ENCODE peak calls at places on chromosomes 11 and 22, in seven cellular contexts. L is spleen, S is transverse colon, N is upper lobe of left lung, K is prostate gland, C is stomach, R is HCT116. O is an unnamed sample.

GRCh38 chr11:44301856-44302231 is 8.1 kb downstream of the ALX4 start:
- DNase-seq in L (no peak), S (no peak), N (no peak), K (no peak), C (no peak), R (peak), O (no peak)

GRCh38 chr22:27670701-27671412 is 130.7 kb downstream of the MN1 start:
- DNase-seq in L (peak), S (peak), N (peak), K (no peak), C (peak), R (peak), O (no peak)

GRCh38 chr11:75325713-75326438 is 25.6 kb downstream of the ARRB1 start:
- DNase-seq in L (no peak), S (no peak), N (no peak), K (no peak), C (peak), R (peak), O (no peak)

GRCh38 chr11:6404341-6405038 is 14.2 kb downstream of the SMPD1 start:
- DNase-seq in L (no peak), S (no peak), N (no peak), K (no peak), C (no peak), R (no peak), O (no peak)

GRCh38 chr11:36997656-36998055 is 399.6 kb upstream of the RAG2 start:
- DNase-seq in L (no peak), S (no peak), N (no peak), K (no peak), C (no peak), R (no peak), O (no peak)

GRCh38 chr11:78332174-78332866 is 85.3 kb downstream of the GAB2 start:
- DNase-seq in L (no peak), S (no peak), N (no peak), K (no peak), C (no peak), R (no peak), O (no peak)

GRCh38 chr22:23011105-23011674 is 59.1 kb upstream of the GNAZ start:
- DNase-seq in L (no peak), S (no peak), N (no peak), K (no peak), C (no peak), R (no peak), O (no peak)

GRCh38 chr11:10457901-10458300 is 2.8 kb downstream of the AMPD3 start:
- DNase-seq in L (no peak), S (no peak), N (no peak), K (no peak), C (no peak), R (no peak), O (no peak)

GRCh38 chr11:28690746-28691145 is 582.6 kb downstream of the METTL15 start:
- DNase-seq in L (no peak), S (no peak), N (no peak), K (no peak), C (no peak), R (no peak), O (no peak)

GRCh38 chr11:65445604-65446445 is 23.2 kb downstream of the NEAT1 start:
- DNase-seq in L (peak), S (no peak), N (peak), K (no peak), C (peak), R (no peak), O (no peak)

GRCh38 chr11:66326261-66327111 is 9.6 kb upstream of the CD248 start:
- DNase-seq in L (no peak), S (no peak), N (no peak), K (no peak), C (no peak), R (no peak), O (no peak)

GRCh38 chr11:3199537-3200295 is 18.9 kb downstream of the MRGPRG start:
- DNase-seq in L (no peak), S (no peak), N (peak), K (no peak), C (no peak), R (no peak), O (no peak)

GRCh38 chr11:78416285-78417174 is 1.1 kb downstream of the GAB2 start:
- DNase-seq in L (peak), S (peak), N (peak), K (peak), C (peak), R (peak), O (no peak)

DNA sequence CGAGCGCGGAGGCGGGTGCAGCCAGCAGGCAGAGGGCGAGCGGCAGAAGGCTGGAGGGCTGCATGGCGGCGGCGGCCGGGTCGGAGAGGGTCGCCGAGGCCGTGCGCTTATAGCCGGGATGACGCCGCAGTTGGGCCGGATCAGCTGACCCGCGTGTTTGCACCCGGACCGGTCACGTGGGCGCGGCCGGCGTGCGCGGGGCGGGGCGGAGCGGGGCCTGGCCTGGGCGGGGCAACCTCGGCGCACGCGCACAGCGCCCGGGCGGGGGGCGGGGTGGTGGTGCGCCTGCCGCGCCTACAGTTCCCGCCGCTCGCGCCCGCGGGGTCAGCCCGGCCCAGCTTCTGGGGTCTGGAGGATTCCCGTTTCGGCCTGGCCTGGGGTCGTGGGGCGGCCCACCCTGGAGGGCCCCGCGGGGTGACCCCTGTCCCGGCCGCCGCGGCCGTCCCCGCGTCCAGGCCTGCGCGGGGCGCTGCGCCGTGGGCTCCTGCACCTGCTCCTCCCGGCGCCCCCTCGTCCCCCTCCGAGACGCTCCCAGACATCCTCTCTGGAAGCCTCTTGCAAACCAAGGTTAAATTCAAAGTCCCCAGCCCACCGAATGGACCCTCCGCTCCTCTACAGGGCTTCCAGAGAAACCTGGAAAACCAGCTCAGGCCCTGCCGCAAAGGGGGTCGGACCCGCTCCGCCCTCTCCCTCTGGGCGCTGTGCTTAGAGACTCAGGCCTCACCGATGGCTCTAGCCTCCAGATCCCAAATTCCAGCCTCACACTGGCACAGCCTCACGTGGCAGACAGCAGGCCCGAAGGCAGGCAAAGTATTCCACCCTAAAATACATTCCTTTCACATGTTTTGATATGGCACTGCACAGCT is at the start of gene CTSD:
- DNase-seq in L (peak), S (peak), N (peak), K (peak), C (peak), R (peak), O (no peak)
- TF ChIP-seq POLR2AphosphoS5 in L (peak), S (peak), N (peak), K (peak), C (peak), R (peak), O (peak)

DNA sequence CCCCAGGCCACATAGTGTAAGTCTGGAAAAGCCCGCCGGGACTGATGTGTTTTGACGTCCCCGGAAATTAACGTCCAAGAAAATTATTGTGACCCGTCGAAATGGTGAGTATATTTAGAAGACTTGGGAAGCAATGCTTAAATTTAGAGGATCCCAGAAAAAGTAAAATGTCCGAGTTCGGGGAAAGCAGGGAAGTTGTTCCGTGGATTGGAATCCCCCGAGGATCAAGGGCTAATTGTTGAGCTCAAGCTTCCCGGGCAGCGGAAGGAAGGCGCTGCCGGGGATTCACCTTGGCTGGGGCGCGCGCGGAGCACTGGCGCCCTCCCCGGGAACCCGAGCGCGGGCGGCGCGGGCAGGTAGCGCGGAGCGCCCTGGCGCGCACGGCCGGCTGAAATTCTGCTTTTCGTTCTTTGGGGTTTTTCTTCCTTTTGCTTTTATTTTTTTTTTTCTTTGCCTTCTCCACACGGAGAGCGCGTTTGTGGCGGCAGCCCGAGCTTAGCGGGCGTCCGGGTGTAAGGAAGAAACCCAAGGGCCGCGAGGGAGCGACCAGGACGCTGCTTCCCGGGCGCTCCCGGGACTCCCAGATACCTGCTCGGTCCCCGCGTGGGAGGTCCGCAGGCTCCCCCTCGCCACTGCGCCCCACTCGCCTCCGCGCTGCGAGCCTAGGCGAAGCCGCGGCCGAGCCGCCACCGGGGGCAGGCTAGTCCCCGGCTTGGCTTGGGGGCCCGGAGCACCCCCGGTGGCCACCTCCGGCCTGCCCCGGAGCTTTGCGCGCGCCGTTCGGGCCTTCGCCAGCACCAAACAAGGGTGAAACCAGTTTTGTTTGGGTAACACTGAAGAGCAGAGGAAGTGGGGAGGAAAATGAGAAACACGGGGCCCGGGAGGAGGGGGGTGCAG is 4.7 kb upstream of the IGF2 start:
- DNase-seq in L (no peak), S (no peak), N (no peak), K (no peak), C (no peak), R (no peak), O (no peak)
- H3K4me3 ChIP-seq in L (no peak), S (no peak), N (no peak), K (no peak), C (no peak), R (no peak), O (no peak)

DNA sequence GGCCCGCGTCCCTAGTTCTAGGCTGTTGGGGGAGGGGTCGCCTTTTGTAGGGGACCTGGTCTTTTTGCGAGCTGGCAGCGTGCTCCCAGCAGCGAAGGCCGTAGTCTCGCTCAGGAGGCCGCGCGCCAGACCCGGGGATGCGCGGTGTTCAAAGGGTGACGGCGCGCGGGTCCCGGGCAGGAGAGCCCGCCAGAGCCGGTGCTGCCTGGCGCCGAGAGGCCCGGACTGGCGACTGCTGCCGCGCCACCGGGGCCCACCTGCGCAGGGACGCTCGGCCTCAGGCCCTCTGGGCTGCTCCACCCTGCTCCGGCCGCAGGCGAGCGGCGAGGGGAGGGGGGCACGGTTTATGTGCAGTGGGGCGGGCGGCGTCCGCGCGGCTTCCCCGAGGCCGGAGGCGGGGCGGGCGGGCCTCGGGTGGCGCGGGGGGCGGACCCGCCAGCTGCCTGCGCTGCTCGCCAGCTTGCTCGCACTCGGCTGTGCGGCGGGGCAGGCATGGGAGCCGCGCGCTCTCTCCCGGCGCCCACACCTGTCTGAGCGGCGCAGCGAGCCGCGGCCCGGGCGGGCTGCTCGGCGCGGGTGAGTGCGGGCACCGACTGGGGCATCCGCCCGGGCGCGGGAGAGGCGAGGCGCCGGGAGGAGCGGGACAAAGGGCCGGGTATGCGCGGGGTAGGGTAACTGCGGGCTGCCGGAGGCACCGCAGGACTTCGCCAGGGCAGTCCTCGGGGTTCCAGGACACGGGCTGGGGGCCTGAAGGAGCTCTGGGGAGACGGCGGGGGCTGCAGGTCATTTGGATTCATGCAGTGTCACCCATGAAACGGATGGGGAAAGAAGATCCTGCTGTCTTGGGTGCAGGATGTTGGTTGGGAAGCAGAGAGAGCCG is at the start of gene PRSS23:
- DNase-seq in L (peak), S (peak), N (peak), K (peak), C (peak), R (no peak), O (no peak)
- TF ChIP-seq POLR2AphosphoS5 in L (peak), S (peak), N (peak), K (no peak), C (peak), R (peak), O (no peak)

GRCh38 chr22:40531951-40532900 is 104.3 kb downstream of the MRTFA start:
- DNase-seq in L (no peak), S (no peak), N (no peak), K (no peak), C (no peak), R (no peak), O (no peak)

GRCh38 chr22:40535189-40535512 is 101.4 kb downstream of the MRTFA start:
- DNase-seq in L (no peak), S (no peak), N (no peak), K (no peak), C (no peak), R (no peak), O (no peak)

GRCh38 chr22:40535642-40536041 is 100.9 kb downstream of the MRTFA start:
- DNase-seq in L (no peak), S (no peak), N (no peak), K (no peak), C (no peak), R (no peak), O (no peak)

GRCh38 chr22:40534379-40535188 is 101.9 kb downstream of the MRTFA start:
- DNase-seq in L (no peak), S (no peak), N (no peak), K (no peak), C (no peak), R (no peak), O (no peak)

DNA sequence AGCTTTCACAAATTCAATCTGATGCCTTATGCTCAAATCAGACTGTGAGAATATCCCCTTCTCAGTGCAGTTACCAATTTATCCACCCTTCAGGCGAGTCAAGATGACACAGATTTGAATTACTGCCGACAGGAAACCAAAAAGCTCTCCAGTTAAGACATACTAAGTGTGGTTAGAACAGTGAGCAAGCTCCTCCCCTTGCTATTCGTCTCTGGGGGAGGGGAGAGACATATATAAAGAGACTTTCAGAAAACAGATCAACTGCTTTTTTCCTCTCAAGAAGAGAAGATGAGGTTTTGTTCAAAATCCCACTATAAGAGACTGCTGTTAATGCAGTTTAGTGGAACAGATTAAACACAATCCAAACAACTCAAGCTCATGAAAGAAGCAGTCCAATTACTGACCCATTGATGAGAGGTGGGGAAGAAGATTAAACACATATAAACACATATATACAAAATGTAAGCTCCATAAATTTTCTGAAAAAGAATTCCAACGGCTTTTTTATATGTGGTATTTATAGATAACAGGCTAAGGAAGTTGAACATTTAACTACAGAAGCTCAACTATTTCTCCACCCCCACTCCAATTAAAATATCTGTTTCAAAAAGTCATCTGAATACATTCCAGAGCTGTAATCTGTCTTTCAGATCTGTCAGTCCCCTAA is 102.7 kb downstream of the MRTFA start:
- DNase-seq in L (no peak), S (peak), N (no peak), K (no peak), C (no peak), R (no peak), O (no peak)
- H3K4me3 ChIP-seq in L (peak), S (no peak), N (no peak), K (no peak), C (no peak), R (no peak), O (no peak)

DNA sequence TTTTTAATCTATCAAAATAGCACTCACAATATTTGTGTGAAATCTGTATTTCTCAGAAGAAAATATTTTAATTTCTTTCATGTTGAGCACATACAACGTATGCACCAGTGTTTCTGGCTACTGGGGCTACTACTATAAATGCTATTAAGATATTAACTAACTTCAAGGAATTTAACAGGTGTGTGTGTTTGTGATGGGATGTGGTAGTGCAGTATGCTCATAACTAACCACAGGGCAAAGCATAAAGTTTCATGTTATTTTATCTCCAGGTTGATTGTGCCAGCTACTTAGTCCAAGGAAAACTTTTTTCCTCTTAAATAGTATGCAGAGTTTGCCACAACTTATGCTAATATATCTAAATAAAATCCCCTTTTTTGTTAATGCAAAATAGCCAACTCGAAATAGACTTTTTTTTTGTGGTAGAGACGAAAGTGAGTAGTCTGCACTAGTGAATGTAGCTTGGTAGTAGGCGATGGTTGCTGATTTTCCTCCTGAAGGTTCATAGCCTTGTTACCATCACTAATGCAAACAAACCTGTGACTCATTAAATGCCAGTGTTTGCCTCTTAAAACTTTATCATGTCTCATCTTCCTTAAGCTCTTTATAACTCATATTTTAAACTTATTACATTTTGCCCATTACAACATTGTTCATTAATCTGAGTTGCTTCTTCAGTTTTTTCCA is 565.5 kb upstream of the ANO3 start:
- DNase-seq in L (no peak), S (no peak), N (no peak), K (no peak), C (no peak), R (no peak), O (no peak)
- TF ChIP-seq POLR2AphosphoS5 in L (no peak), S (no peak), N (no peak), K (peak), C (no peak), R (no peak), O (no peak)

GRCh38 chr11:120117991-120118390 is 19.9 kb downstream of the TRIM29 start:
- DNase-seq in L (no peak), S (no peak), N (no peak), K (no peak), C (no peak), R (no peak), O (no peak)

GRCh38 chr11:120119121-120119520 is 18.8 kb downstream of the TRIM29 start:
- DNase-seq in L (no peak), S (no peak), N (no peak), K (no peak), C (no peak), R (no peak), O (no peak)

GRCh38 chr11:120120805-120121335 is 17.0 kb downstream of the TRIM29 start:
- DNase-seq in L (no peak), S (no peak), N (no peak), K (no peak), C (no peak), R (no peak), O (no peak)

GRCh38 chr11:120115272-120116000 is 22.5 kb downstream of the TRIM29 start:
- DNase-seq in L (no peak), S (no peak), N (no peak), K (no peak), C (no peak), R (no peak), O (no peak)

DNA sequence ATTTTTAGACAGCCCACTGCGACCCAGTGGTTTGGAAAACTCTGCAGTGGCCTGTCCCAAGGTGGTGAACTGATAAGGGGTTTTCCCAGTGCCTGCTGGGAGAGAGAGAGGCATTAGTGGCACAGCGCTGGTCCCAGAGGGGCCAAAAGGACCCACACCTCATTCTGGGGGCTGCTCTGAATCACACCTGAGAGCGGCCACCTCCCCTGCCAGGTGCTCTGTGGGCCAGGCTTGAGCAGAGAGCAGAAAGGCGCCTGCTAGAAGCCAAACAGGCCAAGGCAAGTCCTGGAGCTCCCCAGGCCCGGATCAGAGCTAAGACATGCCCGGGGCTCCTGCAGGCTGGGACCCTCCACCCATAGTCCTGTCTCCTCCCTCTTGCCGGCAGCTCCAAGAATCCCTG is 20.9 kb downstream of the TRIM29 start:
- DNase-seq in L (no peak), S (no peak), N (no peak), K (no peak), C (no peak), R (no peak), O (no peak)
- H3K4me3 ChIP-seq in L (no peak), S (no peak), N (no peak), K (no peak), C (no peak), R (no peak), O (no peak)

DNA sequence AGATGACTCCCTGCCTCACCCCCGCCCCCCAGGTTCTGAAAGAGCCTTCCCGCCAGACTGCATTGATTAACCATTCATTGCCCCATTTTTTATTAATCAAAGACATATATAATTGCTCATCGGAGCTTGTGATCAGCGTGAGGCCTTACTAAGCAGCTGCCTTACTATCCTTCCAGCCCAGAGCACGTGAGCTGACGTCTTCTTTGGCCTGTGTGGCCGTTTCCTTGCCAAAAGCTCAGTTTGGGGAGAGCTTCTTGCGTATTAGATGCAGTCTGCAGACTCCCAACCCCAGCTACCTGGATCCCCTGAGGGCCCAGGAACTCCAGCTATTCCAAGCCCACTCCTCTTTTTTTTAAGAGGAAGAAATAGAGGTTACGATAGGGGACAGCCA is 766 bp upstream of the SLC43A3 start:
- DNase-seq in L (no peak), S (peak), N (peak), K (peak), C (peak), R (no peak), O (no peak)
- TF ChIP-seq POLR2AphosphoS5 in L (no peak), S (no peak), N (no peak), K (no peak), C (peak), R (no peak), O (no peak)